ENCODE peak calls at places on chromosomes 7 and 10, in nine cellular contexts. P is suprapubic skin, K is tibial artery, C is AG04450, D is heart left ventricle, M is upper lobe of right lung, E is endothelial cell of umbilical vein, S is A549, L is gastrocnemius medialis. Q is an unnamed sample.

GRCh38 chr10:18350340-18350739 is 210.1 kb downstream of the CACNB2 start:
- DNase-seq in P (no peak), K (no peak), C (no peak), D (no peak), M (no peak), E (no peak), S (no peak), L (no peak), Q (no peak)

GRCh38 chr10:131018886-131019500 is 292.5 kb downstream of the TCERG1L start:
- DNase-seq in P (peak), K (peak), C (no peak), D (no peak), M (peak), E (no peak), S (no peak), L (no peak), Q (no peak)

GRCh38 chr10:63671317-63671937 is 150.2 kb downstream of the REEP3 start:
- DNase-seq in P (no peak), K (no peak), C (peak), D (no peak), M (no peak), E (peak), S (no peak), L (no peak), Q (no peak)

GRCh38 chr10:104233817-104234216 is 1.7 kb upstream of the CFAP43 start:
- DNase-seq in P (no peak), K (no peak), C (no peak), D (no peak), M (no peak), E (no peak), S (peak), L (no peak), Q (no peak)

GRCh38 chr10:100138921-100139496 is 46.8 kb downstream of the ERLIN1 start:
- DNase-seq in P (no peak), K (no peak), C (no peak), D (no peak), M (no peak), E (peak), S (no peak), L (no peak), Q (no peak)

GRCh38 chr7:52088008-52088787 is 771.6 kb upstream of the COBL start:
- DNase-seq in P (no peak), K (no peak), C (no peak), D (no peak), M (no peak), E (peak), S (no peak), L (no peak), Q (no peak)

GRCh38 chr10:92103376-92104084 is 180.0 kb downstream of the BTAF1 start:
- DNase-seq in P (no peak), K (no peak), C (peak), D (no peak), M (no peak), E (no peak), S (no peak), L (no peak), Q (no peak)

GRCh38 chr10:16989826-16990293 is 139.8 kb downstream of the CUBN start:
- DNase-seq in P (no peak), K (no peak), C (no peak), D (no peak), M (no peak), E (no peak), S (no peak), L (no peak), Q (no peak)

GRCh38 chr7:130938661-130939060 is 204.7 kb upstream of the KLF14 start:
- DNase-seq in P (no peak), K (no peak), C (no peak), D (no peak), M (no peak), E (no peak), S (no peak), L (no peak), Q (no peak)

GRCh38 chr7:2444476-2444875 is 31.7 kb downstream of the GRIFIN start:
- DNase-seq in P (no peak), K (peak), C (peak), D (no peak), M (no peak), E (no peak), S (no peak), L (no peak), Q (no peak)

GRCh38 chr10:92523639-92524038 is 50.3 kb downstream of the IDE start:
- DNase-seq in P (no peak), K (no peak), C (no peak), D (no peak), M (no peak), E (no peak), S (no peak), L (no peak), Q (no peak)

GRCh38 chr7:27922907-27923306 is 182.9 kb downstream of the TAX1BP1 start:
- DNase-seq in P (no peak), K (no peak), C (no peak), D (no peak), M (no peak), E (no peak), S (no peak), L (no peak), Q (no peak)

GRCh38 chr10:63286754-63287264 is 153.7 kb downstream of the NRBF2 start:
- DNase-seq in P (no peak), K (no peak), C (no peak), D (no peak), M (no peak), E (no peak), S (no peak), L (no peak), Q (no peak)

GRCh38 chr10:87887548-87888289 is 24.3 kb downstream of the PTEN start:
- DNase-seq in P (no peak), K (no peak), C (no peak), D (no peak), M (no peak), E (no peak), S (no peak), L (no peak), Q (no peak)

GRCh38 chr10:110069502-110069982 is 61.8 kb downstream of the ADD3 start:
- DNase-seq in P (no peak), K (no peak), C (no peak), D (no peak), M (no peak), E (peak), S (no peak), L (no peak), Q (no peak)

GRCh38 chr7:142811154-142811737 is 40.5 kb downstream of the PRSS2 start:
- DNase-seq in P (no peak), K (no peak), C (peak), D (no peak), M (no peak), E (peak), S (peak), L (no peak), Q (no peak)

GRCh38 chr10:58152698-58153263 is 114.9 kb downstream of the IPMK start:
- DNase-seq in P (no peak), K (no peak), C (peak), D (no peak), M (no peak), E (peak), S (peak), L (no peak), Q (no peak)

GRCh38 chr10:30587522-30588031 is 42.0 kb downstream of the LYZL2 start:
- DNase-seq in P (no peak), K (no peak), C (no peak), D (peak), M (peak), E (no peak), S (no peak), L (peak), Q (no peak)

GRCh38 chr10:74213571-74214162 is 62.6 kb downstream of the ADK start:
- DNase-seq in P (no peak), K (no peak), C (no peak), D (no peak), M (peak), E (peak), S (peak), L (no peak), Q (no peak)

GRCh38 chr7:157320607-157320979 is 16.2 kb upstream of the DNAJB6 start:
- DNase-seq in P (no peak), K (no peak), C (no peak), D (no peak), M (no peak), E (no peak), S (no peak), L (peak), Q (no peak)

GRCh38 chr10:2380218-2380617 is 642.9 kb upstream of the ADARB2 start:
- DNase-seq in P (no peak), K (no peak), C (no peak), D (no peak), M (no peak), E (no peak), S (no peak), L (no peak), Q (no peak)

GRCh38 chr7:107945332-107945731 is 54.3 kb downstream of the DLD start:
- DNase-seq in P (no peak), K (no peak), C (no peak), D (no peak), M (no peak), E (peak), S (no peak), L (no peak), Q (no peak)

GRCh38 chr7:37031571-37032257 is 307.4 kb upstream of the AOAH start:
- DNase-seq in P (peak), K (peak), C (peak), D (no peak), M (peak), E (peak), S (peak), L (peak), Q (peak)

GRCh38 chr7:26103541-26104070 is 48.4 kb upstream of the NFE2L3 start:
- DNase-seq in P (no peak), K (no peak), C (no peak), D (no peak), M (no peak), E (no peak), S (no peak), L (no peak), Q (no peak)

GRCh38 chr7:19690736-19691135 is 18.1 kb downstream of the POLR1F start:
- DNase-seq in P (no peak), K (no peak), C (no peak), D (no peak), M (no peak), E (no peak), S (no peak), L (no peak), Q (no peak)

GRCh38 chr10:64118736-64119135 is 597.5 kb downstream of the REEP3 start:
- DNase-seq in P (no peak), K (no peak), C (no peak), D (no peak), M (no peak), E (no peak), S (no peak), L (no peak), Q (no peak)

GRCh38 chr10:4947635-4948596 is 15.3 kb upstream of the AKR1C1 start:
- DNase-seq in P (no peak), K (peak), C (peak), D (no peak), M (no peak), E (peak), S (peak), L (peak), Q (peak)

GRCh38 chr7:16650266-16650665 is 4.3 kb downstream of the BZW2 start:
- DNase-seq in P (no peak), K (no peak), C (no peak), D (no peak), M (no peak), E (no peak), S (no peak), L (no peak), Q (no peak)

DNA sequence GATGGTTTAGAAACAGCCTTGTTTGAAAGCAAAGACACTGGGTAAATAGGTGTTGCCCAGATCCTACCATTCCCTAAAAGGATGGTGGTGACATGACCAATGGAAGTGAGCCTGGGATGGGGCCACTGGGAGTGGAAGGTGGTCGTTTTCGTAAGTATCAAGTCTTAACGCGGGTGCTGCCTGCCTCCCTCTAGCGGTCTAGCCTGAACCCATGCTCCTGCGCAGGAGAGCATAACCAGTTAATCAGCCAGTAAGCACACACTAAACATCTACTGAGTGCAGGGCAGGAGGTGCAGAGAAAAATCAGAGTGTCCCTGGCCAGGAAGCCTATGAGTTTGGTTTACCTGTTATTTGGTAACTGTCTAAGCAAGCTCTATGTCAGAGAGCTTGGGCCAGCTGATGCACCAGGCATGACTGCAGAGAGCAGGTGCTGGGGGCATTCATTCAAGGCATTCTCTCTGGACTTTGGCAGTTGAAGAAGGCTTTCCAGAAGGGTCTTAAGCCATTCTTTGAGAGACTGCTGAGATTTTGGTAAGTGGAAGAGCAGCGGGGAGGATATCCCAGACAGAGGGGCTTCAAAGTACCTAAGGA is 930 bp downstream of the GARIN1A start:
- DNase-seq in P (no peak), K (no peak), C (no peak), D (no peak), M (no peak), E (peak), S (peak), L (no peak), Q (no peak)
- TF ChIP-seq CTCF in P (peak), K (peak), C (peak), D (peak), M (peak), E (peak), S (peak), L (peak), Q (no peak)

GRCh38 chr7:139675127-139676110 is 102.4 kb downstream of the HIPK2 start:
- DNase-seq in P (no peak), K (no peak), C (no peak), D (no peak), M (no peak), E (no peak), S (no peak), L (no peak), Q (no peak)
- H3K27ac ChIP-seq in P (no peak), K (no peak), C (peak), D (peak), M (no peak), E (no peak), S (peak), L (peak), Q (no peak)

GRCh38 chr7:129144834-129145668 is 544 bp downstream of the TSPAN33 start:
- DNase-seq in P (no peak), K (no peak), C (no peak), D (peak), M (no peak), E (no peak), S (no peak), L (no peak), Q (no peak)
- TF ChIP-seq CTCF in P (no peak), K (no peak), C (peak), D (no peak), M (no peak), E (peak), S (peak), L (no peak), Q (no peak)

DNA sequence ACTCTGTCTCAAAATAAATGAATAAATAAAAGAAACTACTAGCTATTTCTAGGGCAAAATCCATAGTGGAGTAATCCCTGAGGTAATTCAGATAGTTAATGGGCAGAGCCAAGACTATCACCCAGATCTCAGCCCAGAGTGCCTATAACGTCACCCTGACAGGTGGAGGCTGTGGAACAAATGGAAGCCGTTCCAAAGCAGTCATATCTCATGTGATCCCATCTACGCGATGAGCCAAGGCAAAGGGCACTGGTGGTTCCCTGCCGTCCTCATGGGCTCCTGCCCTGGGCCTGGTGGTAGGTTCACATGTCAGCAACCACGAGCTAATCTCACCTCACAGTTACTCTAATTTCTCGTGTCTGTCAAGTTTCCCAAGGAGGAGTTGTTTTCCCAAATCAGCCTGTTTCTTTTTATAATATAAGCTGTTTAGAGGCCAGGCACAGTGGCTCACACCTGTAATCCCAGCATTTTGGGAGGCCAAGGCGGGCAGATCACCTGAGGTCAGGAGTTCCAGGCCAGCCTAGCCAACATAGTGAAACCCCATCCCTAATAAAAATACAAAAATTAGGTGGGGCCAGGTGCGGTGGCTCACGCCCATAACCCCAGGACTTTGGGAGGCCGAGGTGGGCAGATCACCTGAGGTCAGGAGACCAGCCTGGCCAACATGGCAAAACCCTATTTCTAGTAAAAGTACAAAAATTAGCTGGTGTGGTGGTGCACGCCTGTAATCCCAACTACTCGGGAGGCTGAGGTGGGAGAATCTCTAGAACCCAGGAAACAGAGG is 22.5 kb upstream of the ASCC1 start:
- DNase-seq in P (no peak), K (no peak), C (no peak), D (no peak), M (peak), E (no peak), S (no peak), L (peak), Q (no peak)
- H3K27ac ChIP-seq in P (no peak), K (no peak), C (no peak), D (no peak), M (no peak), E (no peak), S (peak), L (peak), Q (no peak)

DNA sequence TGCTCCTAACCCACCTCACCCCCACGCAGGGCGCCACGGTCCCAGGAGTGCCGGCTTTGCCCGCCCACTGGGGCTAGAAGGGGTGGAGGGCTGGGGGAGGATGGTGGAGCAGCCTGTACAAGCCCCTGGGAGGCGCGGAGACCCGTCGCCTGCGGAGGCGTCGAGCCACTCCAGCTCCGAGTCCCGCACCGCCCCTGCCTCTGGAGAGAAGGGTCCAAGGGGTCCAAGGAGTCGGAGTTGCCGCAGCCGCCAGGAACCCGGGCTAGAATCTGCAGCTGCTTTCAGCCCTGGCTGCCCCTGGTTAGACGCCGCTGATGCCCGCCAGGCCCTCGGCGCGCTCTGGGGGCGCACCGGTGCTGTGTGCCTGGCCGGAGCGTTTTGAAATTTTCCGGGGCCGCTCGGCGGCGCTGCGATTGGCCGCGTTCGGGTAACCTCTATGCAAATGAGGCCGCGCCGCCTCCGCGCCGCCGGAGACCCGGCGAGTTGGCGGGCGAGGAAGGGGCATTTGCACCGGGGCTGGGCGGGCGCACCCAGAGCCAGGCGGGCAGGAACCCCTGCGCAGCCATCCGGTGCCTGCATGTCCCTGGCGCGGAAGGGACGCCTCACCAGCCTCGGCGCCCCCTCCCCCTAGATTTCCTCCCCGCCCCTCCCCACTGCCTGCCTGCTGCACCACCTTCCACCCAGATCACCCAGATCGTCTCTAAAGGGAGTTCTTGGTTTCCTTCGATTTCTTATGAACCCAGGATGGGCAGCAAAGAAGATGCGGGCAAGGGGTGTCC is at the start of gene HMX2:
- DNase-seq in P (no peak), K (no peak), C (no peak), D (no peak), M (no peak), E (no peak), S (no peak), L (no peak), Q (no peak)
- TF ChIP-seq CTCF in P (no peak), K (no peak), C (no peak), D (no peak), M (no peak), E (no peak), S (no peak), L (no peak), Q (no peak)

GRCh38 chr7:116809636-116810266 is 52.6 kb upstream of the CAPZA2 start:
- DNase-seq in P (no peak), K (no peak), C (peak), D (no peak), M (no peak), E (peak), S (peak), L (no peak), Q (no peak)
- H3K27ac ChIP-seq in P (no peak), K (no peak), C (no peak), D (no peak), M (no peak), E (no peak), S (peak), L (peak), Q (no peak)

GRCh38 chr7:101235050-101235449 is 2.6 kb downstream of the CLDN15 start:
- DNase-seq in P (no peak), K (no peak), C (no peak), D (no peak), M (no peak), E (peak), S (peak), L (no peak), Q (no peak)
- TF ChIP-seq CTCF in P (no peak), K (no peak), C (peak), D (no peak), M (peak), E (peak), S (peak), L (peak), Q (no peak)